ENCODE peak calls at places on chromosomes 5 and 9, in eight cellular contexts. U, L, D, R, C, X, T and G are unnamed samples.

GRCh38 chr5:109167586-109167985 is 242.2 kb downstream of the PJA2 start:
- DNase-seq in U (no peak), L (no peak), D (no peak), R (no peak), C (no peak), X (no peak), T (no peak), G (no peak)

GRCh38 chr9:7988644-7989280 is 189.2 kb upstream of the DMAC1 start:
- DNase-seq in U (no peak), L (no peak), D (no peak), R (no peak), C (no peak), X (no peak), T (no peak), G (no peak)

GRCh38 chr9:109520475-109521132 is 22.5 kb upstream of the PTPN3 start:
- DNase-seq in U (peak), L (peak), D (no peak), R (peak), C (no peak), X (peak), T (peak), G (peak)

GRCh38 chr5:74040811-74041491 is 415.0 kb downstream of the ARHGEF28 start:
- DNase-seq in U (no peak), L (peak), D (no peak), R (no peak), C (no peak), X (no peak), T (no peak), G (no peak)

GRCh38 chr5:154157483-154158378 is 32.8 kb upstream of the GALNT10 start:
- DNase-seq in U (no peak), L (no peak), D (no peak), R (no peak), C (no peak), X (peak), T (no peak), G (no peak)

GRCh38 chr5:78903936-78904335 is 81.2 kb downstream of the ARSB start:
- DNase-seq in U (no peak), L (no peak), D (no peak), R (no peak), C (no peak), X (no peak), T (no peak), G (no peak)

GRCh38 chr5:95252801-95253200 is 32.1 kb downstream of the MCTP1 start:
- DNase-seq in U (no peak), L (no peak), D (no peak), R (no peak), C (no peak), X (no peak), T (no peak), G (no peak)

GRCh38 chr5:54761213-54761701 is 224.1 kb downstream of the ESM1 start:
- DNase-seq in U (no peak), L (no peak), D (no peak), R (no peak), C (no peak), X (no peak), T (no peak), G (no peak)

GRCh38 chr9:114371986-114372917 is 15.5 kb downstream of the AKNA start:
- DNase-seq in U (no peak), L (no peak), D (peak), R (peak), C (no peak), X (peak), T (peak), G (no peak)

GRCh38 chr5:143011621-143012020 is 241.4 kb downstream of the ARHGAP26 start:
- DNase-seq in U (no peak), L (peak), D (no peak), R (no peak), C (no peak), X (no peak), T (no peak), G (peak)

GRCh38 chr9:78261403-78262001 is 25.6 kb downstream of the CEP78 start:
- DNase-seq in U (peak), L (peak), D (no peak), R (no peak), C (no peak), X (peak), T (no peak), G (no peak)

GRCh38 chr5:61256474-61256873 is 75.6 kb upstream of the ZSWIM6 start:
- DNase-seq in U (no peak), L (no peak), D (no peak), R (no peak), C (no peak), X (no peak), T (peak), G (no peak)

GRCh38 chr9:69078069-69078468 is 42.5 kb downstream of the FXN start:
- DNase-seq in U (no peak), L (no peak), D (no peak), R (no peak), C (no peak), X (no peak), T (no peak), G (no peak)

GRCh38 chr5:112921031-112921832 is 795 bp downstream of the REEP5 start:
- DNase-seq in U (peak), L (peak), D (peak), R (peak), C (peak), X (peak), T (peak), G (peak)

GRCh38 chr5:180718810-180719453 is 20.9 kb downstream of the OR2Y1 start:
- DNase-seq in U (peak), L (peak), D (peak), R (no peak), C (no peak), X (peak), T (no peak), G (peak)

GRCh38 chr9:100324594-100325200 is 28.0 kb downstream of the TEX10 start:
- DNase-seq in U (peak), L (peak), D (no peak), R (no peak), C (no peak), X (peak), T (no peak), G (peak)

GRCh38 chr5:8831251-8831650 is 714.6 kb downstream of the SEMA5A start:
- DNase-seq in U (no peak), L (no peak), D (no peak), R (no peak), C (no peak), X (no peak), T (no peak), G (no peak)

GRCh38 chr5:33631786-33632185 is 191.0 kb downstream of the TARS1 start:
- DNase-seq in U (no peak), L (no peak), D (no peak), R (no peak), C (no peak), X (peak), T (no peak), G (no peak)

GRCh38 chr5:5341531-5342292 is 80.8 kb upstream of the ICE1 start:
- DNase-seq in U (no peak), L (no peak), D (no peak), R (no peak), C (no peak), X (no peak), T (no peak), G (no peak)

GRCh38 chr9:2817987-2818386 is 25.9 kb downstream of the PUM3 start:
- DNase-seq in U (no peak), L (no peak), D (no peak), R (no peak), C (no peak), X (no peak), T (no peak), G (no peak)

GRCh38 chr5:93995126-93995621 is 253.8 kb upstream of the POU5F2 start:
- DNase-seq in U (no peak), L (peak), D (no peak), R (no peak), C (no peak), X (peak), T (no peak), G (no peak)

GRCh38 chr5:5380298-5380697 is 42.2 kb upstream of the ICE1 start:
- DNase-seq in U (no peak), L (no peak), D (no peak), R (no peak), C (no peak), X (no peak), T (no peak), G (no peak)

GRCh38 chr5:176535101-176535654 is 2.0 kb downstream of the RNF44 start:
- DNase-seq in U (no peak), L (no peak), D (no peak), R (no peak), C (no peak), X (peak), T (peak), G (no peak)

GRCh38 chr5:28344803-28345433 is 1306.5 kb upstream of the CDH9 start:
- DNase-seq in U (peak), L (peak), D (no peak), R (no peak), C (no peak), X (peak), T (no peak), G (peak)

GRCh38 chr9:25678147-25678666 is at the start of gene TUSC1:
- DNase-seq in U (peak), L (no peak), D (no peak), R (peak), C (peak), X (peak), T (peak), G (peak)

GRCh38 chr9:8858250-8859161 is 1058.9 kb upstream of the DMAC1 start:
- DNase-seq in U (no peak), L (peak), D (no peak), R (no peak), C (peak), X (no peak), T (peak), G (no peak)

GRCh38 chr9:98192503-98193335 is at the start of gene CORO2A:
- DNase-seq in U (peak), L (peak), D (peak), R (peak), C (peak), X (peak), T (peak), G (peak)

GRCh38 chr9:77819672-77820071 is 171.6 kb upstream of the GNA14 start:
- DNase-seq in U (no peak), L (no peak), D (no peak), R (no peak), C (no peak), X (peak), T (no peak), G (no peak)

GRCh38 chr5:6703791-6704190 is 9.4 kb upstream of the TENT4A start:
- DNase-seq in U (no peak), L (no peak), D (no peak), R (no peak), C (no peak), X (no peak), T (no peak), G (no peak)